ENCODE peak calls at places on chromosomes 4 and X, in six cellular contexts. B, W, E, L, U and O are unnamed samples. For H3K4me1, the result is how much of the 10 kb centered on the place peaks cover.

GRCh38 chrX:80578518-80579105 is 158.4 kb downstream of the TENT5D start:
- DNase-seq in B (peak), W (peak), E (peak), L (peak), U (no peak), O (peak)

GRCh38 chr4:15232725-15233597 is 194.9 kb upstream of the C1QTNF7 start:
- DNase-seq in B (peak), W (no peak), E (peak), L (peak), U (peak), O (no peak)

GRCh38 chrX:8748855-8749254 is 16.9 kb upstream of the ANOS1 start:
- DNase-seq in B (peak), W (peak), E (peak), L (peak), U (no peak), O (peak)

GRCh38 chrX:74242050-74242449 is 61.9 kb upstream of the ZCCHC13 start:
- DNase-seq in B (peak), W (no peak), E (peak), L (peak), U (peak), O (no peak)

GRCh38 chr4:111662496-111662895 is 482.8 kb upstream of the FAM241A start:
- DNase-seq in B (no peak), W (no peak), E (no peak), L (no peak), U (no peak), O (no peak)

GRCh38 chrX:50098749-50099148 is 102.1 kb downstream of the AKAP4 start:
- DNase-seq in B (no peak), W (no peak), E (no peak), L (no peak), U (no peak), O (no peak)

GRCh38 chr4:102575369-102576129 is 74.4 kb downstream of the NFKB1 start:
- DNase-seq in B (peak), W (no peak), E (no peak), L (peak), U (peak), O (no peak)

GRCh38 chrX:108020631-108021030 is 24.2 kb upstream of the VSIG1 start:
- DNase-seq in B (no peak), W (peak), E (peak), L (peak), U (no peak), O (peak)

GRCh38 chr4:138439143-138439581 is 197.0 kb upstream of the SLC7A11 start:
- DNase-seq in B (peak), W (no peak), E (peak), L (no peak), U (peak), O (no peak)

GRCh38 chr4:26116057-26116456 is 202.0 kb downstream of the SMIM20 start:
- DNase-seq in B (no peak), W (no peak), E (no peak), L (no peak), U (no peak), O (no peak)

GRCh38 chrX:150694738-150695410 is 1.7 kb downstream of the MTMR1 start:
- DNase-seq in B (no peak), W (peak), E (no peak), L (no peak), U (no peak), O (peak)

GRCh38 chrX:139680356-139680755 is 27.6 kb downstream of the MCF2 start:
- DNase-seq in B (no peak), W (no peak), E (no peak), L (peak), U (no peak), O (no peak)

GRCh38 chr4:56417396-56417795 is 18.0 kb downstream of the PPAT start:
- DNase-seq in B (no peak), W (no peak), E (no peak), L (no peak), U (no peak), O (no peak)

GRCh38 chrX:37349131-37350033 is at the start of gene PRRG1:
- DNase-seq in B (peak), W (no peak), E (peak), L (peak), U (peak), O (peak)

GRCh38 chrX:17632942-17633341 is 104.4 kb upstream of the SCML1 start:
- DNase-seq in B (no peak), W (no peak), E (peak), L (peak), U (no peak), O (no peak)

GRCh38 chr4:2262944-2263250 is 988 bp upstream of the MXD4 start:
- DNase-seq in B (no peak), W (no peak), E (no peak), L (no peak), U (no peak), O (no peak)

GRCh38 chr4:2261110-2261852 is 628 bp downstream of the MXD4 start:
- DNase-seq in B (peak), W (peak), E (peak), L (peak), U (peak), O (peak)

GRCh38 chr4:2260336-2261109 is 1.4 kb downstream of the MXD4 start:
- DNase-seq in B (no peak), W (no peak), E (no peak), L (no peak), U (no peak), O (no peak)

GRCh38 chr4:2262145-2262943 is 435 bp upstream of the MXD4 start:
- DNase-seq in B (peak), W (peak), E (peak), L (peak), U (peak), O (peak)

GRCh38 chr4:2261853-2262144 is at the start of gene MXD4:
- DNase-seq in B (no peak), W (no peak), E (no peak), L (no peak), U (no peak), O (no peak)
- H3K4me1 ChIP-seq in B (under half), W (under half), E (under half), L (under half), U (under half), O (under half)

GRCh38 chr4:169117591-169118081 is 107.6 kb upstream of the CBR4 start:
- DNase-seq in B (peak), W (no peak), E (peak), L (peak), U (peak), O (no peak)

GRCh38 chr4:169120624-169121023 is 110.6 kb upstream of the CBR4 start:
- DNase-seq in B (no peak), W (no peak), E (no peak), L (peak), U (no peak), O (no peak)

GRCh38 chr4:169124661-169125060 is 114.6 kb upstream of the CBR4 start:
- DNase-seq in B (no peak), W (no peak), E (peak), L (peak), U (no peak), O (no peak)

GRCh38 chr4:169121920-169122319 is 111.9 kb upstream of the CBR4 start:
- DNase-seq in B (no peak), W (no peak), E (no peak), L (peak), U (no peak), O (no peak)

GRCh38 chr4:169122405-169122804 is 112.3 kb upstream of the CBR4 start:
- DNase-seq in B (no peak), W (no peak), E (no peak), L (no peak), U (no peak), O (no peak)
- H2AFZ ChIP-seq in B (no peak), W (no peak), E (no peak), L (no peak), U (no peak), O (no peak)

DNA sequence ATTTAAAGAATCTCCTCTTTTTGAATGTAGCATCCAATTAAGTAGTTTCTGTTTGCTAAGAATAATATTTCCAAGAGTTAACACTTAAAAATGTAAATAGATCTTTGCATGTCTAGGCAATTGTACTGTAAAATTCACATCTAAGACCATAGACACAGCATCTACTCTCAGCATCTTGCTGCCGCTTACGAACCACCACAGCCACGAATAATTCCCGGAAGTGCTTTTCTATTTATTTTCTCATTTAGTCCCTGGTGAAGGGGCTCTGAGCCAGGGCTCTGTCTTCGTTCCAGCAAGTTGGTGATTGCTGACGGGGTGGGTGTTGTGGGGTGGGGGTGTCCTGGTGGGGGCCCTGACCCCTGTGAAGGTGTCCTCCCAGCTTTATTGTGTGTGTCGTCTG is 1.5 kb downstream of the NSG1 start:
- DNase-seq in B (no peak), W (peak), E (no peak), L (no peak), U (no peak), O (no peak)
- H3K4me1 ChIP-seq in B (under half), W (under half), E (under half), L (under half), U (under half), O (under half)

GRCh38 chr4:72312032-72312650 is 256.9 kb downstream of the ADAMTS3 start:
- DNase-seq in B (peak), W (no peak), E (peak), L (peak), U (peak), O (peak)
- H2AFZ ChIP-seq in B (peak), W (no peak), E (peak), L (peak), U (peak), O (no peak)

DNA sequence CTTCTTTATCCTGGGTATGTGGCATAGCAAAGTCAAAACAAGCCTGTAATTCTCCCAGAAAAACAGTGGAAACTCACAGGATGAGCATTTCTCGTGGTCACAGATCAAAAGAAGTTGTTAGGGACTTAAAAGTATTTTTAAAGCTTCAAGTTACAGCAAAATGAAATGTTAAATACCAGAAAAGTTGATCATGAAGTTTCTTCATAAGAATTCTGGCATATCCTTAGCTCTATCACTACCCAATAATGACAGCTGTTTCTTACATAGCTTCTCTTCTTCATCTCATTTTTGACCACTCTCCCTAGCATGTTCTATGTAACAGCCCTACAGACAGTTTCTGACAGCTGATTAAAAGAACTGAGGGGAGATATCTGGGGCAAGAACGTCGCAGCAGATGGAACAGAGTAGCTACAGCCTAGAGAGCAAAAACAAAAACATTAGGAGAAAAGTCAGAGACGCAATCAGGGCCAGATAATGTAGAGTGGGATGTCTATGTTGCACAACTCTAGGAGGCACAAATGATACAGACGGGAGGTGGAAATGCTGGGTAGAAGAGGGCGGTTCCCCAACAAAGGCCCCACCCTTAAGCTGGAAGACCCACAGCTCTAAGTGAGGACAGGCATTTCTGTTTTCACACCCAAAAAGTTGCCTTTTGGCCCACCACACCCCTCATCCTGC is 108.6 kb downstream of the CORIN start:
- DNase-seq in B (no peak), W (no peak), E (peak), L (no peak), U (no peak), O (no peak)
- H3K4me1 ChIP-seq in B (under half), W (under half), E (under half), L (under half), U (under half), O (under half)

GRCh38 chr4:121464854-121465253 is 84.0 kb upstream of the QRFPR start:
- DNase-seq in B (no peak), W (no peak), E (no peak), L (peak), U (no peak), O (no peak)
- H2AFZ ChIP-seq in B (no peak), W (no peak), E (no peak), L (peak), U (no peak), O (no peak)